ENCODE peak calls at places on chromosome 15, in nine cellular contexts. X is activated T-cell treated with anti-CD3 and anti-CD28 coated beads, Interleukin-2, amount 50 U/mL, for 48 hours; M is RPMI8226; I is pancreas; F is NCI-H2107; B is CD4-positive, alpha-beta T cell; U is AG09319; K is MCF 10A; E is activated naive CD4-positive, alpha-beta T cell. S is an unnamed sample.

GRCh38 chr15:84804005-84804803 is 13.0 kb upstream of the ALPK3 start:
- DNase-seq in X (no peak), M (no peak), I (no peak), F (no peak), B (no peak), U (no peak), K (no peak), E (no peak), S (no peak)

GRCh38 chr15:40256642-40257235 is 17.9 kb downstream of the PAK6 start:
- DNase-seq in X (no peak), M (no peak), I (no peak), F (no peak), B (no peak), U (no peak), K (no peak), E (no peak), S (no peak)

GRCh38 chr15:58515807-58516206 is 84.0 kb downstream of the LIPC start:
- DNase-seq in X (peak; percentile 35), M (peak; percentile 37), I (no peak), F (no peak), B (no peak), U (no peak), K (no peak), E (no peak), S (no peak)

GRCh38 chr15:85976986-85977385 is 102.7 kb upstream of the AGBL1 start:
- DNase-seq in X (no peak), M (no peak), I (no peak), F (no peak), B (no peak), U (no peak), K (peak; percentile 46), E (no peak), S (no peak)

GRCh38 chr15:29698030-29698701 is 124.1 kb downstream of the TJP1 start:
- DNase-seq in X (no peak), M (no peak), I (no peak), F (no peak), B (no peak), U (no peak), K (peak; percentile 57), E (no peak), S (no peak)

GRCh38 chr15:69794643-69795461 is 302.9 kb downstream of the TLE3 start:
- DNase-seq in X (no peak), M (no peak), I (no peak), F (no peak), B (no peak), U (no peak), K (peak; percentile 10), E (no peak), S (no peak)

GRCh38 chr15:49273734-49274318 is 103.8 kb downstream of the GALK2 start:
- DNase-seq in X (no peak), M (no peak), I (no peak), F (no peak), B (no peak), U (no peak), K (no peak), E (no peak), S (no peak)

GRCh38 chr15:62618432-62618831 is 424.1 kb upstream of the TPM1 start:
- DNase-seq in X (no peak), M (no peak), I (no peak), F (no peak), B (no peak), U (peak; percentile 24), K (peak; percentile 45), E (no peak), S (no peak)

GRCh38 chr15:85730001-85730820 is 64.5 kb downstream of the KLHL25 start:
- DNase-seq in X (peak; percentile 47), M (peak; percentile 72), I (no peak), F (no peak), B (peak; percentile 33), U (no peak), K (peak; percentile 75), E (no peak), S (peak; percentile 42)

GRCh38 chr15:70186152-70186551 is 88.4 kb upstream of the TLE3 start:
- DNase-seq in X (no peak), M (no peak), I (no peak), F (no peak), B (no peak), U (no peak), K (no peak), E (no peak), S (no peak)